ENCODE peak calls at places on chromosome 7, in eight cellular contexts. One of them, this sample, is unnamed.

GRCh38 chr7:89680161-89680560 is 474.1 kb upstream of the STEAP1 start:
- DNase-seq in heart left ventricle: no peak
- DNase-seq in NCI-H510A treated with DMSO at 0.1 percent for 48 hours: no peak
- DNase-seq in KBM-7: no peak
- DNase-seq in CD8-positive, alpha-beta memory T cell: no peak
- DNase-seq in iPS-NIHi11: no peak
- DNase-seq in activated CD4-positive, alpha-beta T cell treated with anti-CD3 and anti-CD28 coated beads, Interleukin-2, amount 10 ng/mL, durations not matched to agents 7 days and 5 days: no peak
- DNase-seq in EH: no peak
- DNase-seq in this sample: no peak

GRCh38 chr7:101891936-101892640 is 74.7 kb downstream of the CUX1 start:
- DNase-seq in heart left ventricle: no peak
- DNase-seq in NCI-H510A treated with DMSO at 0.1 percent for 48 hours: no peak
- DNase-seq in KBM-7: no peak
- DNase-seq in CD8-positive, alpha-beta memory T cell: no peak
- DNase-seq in iPS-NIHi11: no peak
- DNase-seq in activated CD4-positive, alpha-beta T cell treated with anti-CD3 and anti-CD28 coated beads, Interleukin-2, amount 10 ng/mL, durations not matched to agents 7 days and 5 days: no peak
- DNase-seq in EH: peak
- DNase-seq in this sample: no peak

GRCh38 chr7:139382439-139382838 is 22.7 kb downstream of the LUC7L2 start:
- DNase-seq in heart left ventricle: no peak
- DNase-seq in NCI-H510A treated with DMSO at 0.1 percent for 48 hours: no peak
- DNase-seq in KBM-7: no peak
- DNase-seq in CD8-positive, alpha-beta memory T cell: no peak
- DNase-seq in iPS-NIHi11: no peak
- DNase-seq in activated CD4-positive, alpha-beta T cell treated with anti-CD3 and anti-CD28 coated beads, Interleukin-2, amount 10 ng/mL, durations not matched to agents 7 days and 5 days: no peak
- DNase-seq in EH: no peak
- DNase-seq in this sample: no peak

GRCh38 chr7:139490130-139490529 is 6.7 kb upstream of the KLRG2 start:
- DNase-seq in heart left ventricle: no peak
- DNase-seq in NCI-H510A treated with DMSO at 0.1 percent for 48 hours: peak
- DNase-seq in KBM-7: no peak
- DNase-seq in CD8-positive, alpha-beta memory T cell: no peak
- DNase-seq in iPS-NIHi11: no peak
- DNase-seq in activated CD4-positive, alpha-beta T cell treated with anti-CD3 and anti-CD28 coated beads, Interleukin-2, amount 10 ng/mL, durations not matched to agents 7 days and 5 days: no peak
- DNase-seq in EH: no peak
- DNase-seq in this sample: no peak

GRCh38 chr7:51376420-51377092 is 59.9 kb upstream of the COBL start:
- DNase-seq in heart left ventricle: no peak
- DNase-seq in NCI-H510A treated with DMSO at 0.1 percent for 48 hours: peak
- DNase-seq in KBM-7: no peak
- DNase-seq in CD8-positive, alpha-beta memory T cell: no peak
- DNase-seq in iPS-NIHi11: no peak
- DNase-seq in activated CD4-positive, alpha-beta T cell treated with anti-CD3 and anti-CD28 coated beads, Interleukin-2, amount 10 ng/mL, durations not matched to agents 7 days and 5 days: no peak
- DNase-seq in EH: peak
- DNase-seq in this sample: no peak

GRCh38 chr7:41107330-41107937 is 595.5 kb downstream of the INHBA start:
- DNase-seq in heart left ventricle: no peak
- DNase-seq in NCI-H510A treated with DMSO at 0.1 percent for 48 hours: no peak
- DNase-seq in KBM-7: no peak
- DNase-seq in CD8-positive, alpha-beta memory T cell: no peak
- DNase-seq in iPS-NIHi11: peak
- DNase-seq in activated CD4-positive, alpha-beta T cell treated with anti-CD3 and anti-CD28 coated beads, Interleukin-2, amount 10 ng/mL, durations not matched to agents 7 days and 5 days: no peak
- DNase-seq in EH: peak
- DNase-seq in this sample: peak

GRCh38 chr7:46003896-46004875 is 83.1 kb upstream of the IGFBP3 start:
- DNase-seq in heart left ventricle: no peak
- DNase-seq in NCI-H510A treated with DMSO at 0.1 percent for 48 hours: no peak
- DNase-seq in KBM-7: no peak
- DNase-seq in CD8-positive, alpha-beta memory T cell: no peak
- DNase-seq in iPS-NIHi11: no peak
- DNase-seq in activated CD4-positive, alpha-beta T cell treated with anti-CD3 and anti-CD28 coated beads, Interleukin-2, amount 10 ng/mL, durations not matched to agents 7 days and 5 days: no peak
- DNase-seq in EH: peak
- DNase-seq in this sample: no peak

GRCh38 chr7:148585399-148585798 is 5.2 kb upstream of the C7orf33 start:
- DNase-seq in heart left ventricle: no peak
- DNase-seq in NCI-H510A treated with DMSO at 0.1 percent for 48 hours: no peak
- DNase-seq in KBM-7: no peak
- DNase-seq in CD8-positive, alpha-beta memory T cell: no peak
- DNase-seq in iPS-NIHi11: no peak
- DNase-seq in activated CD4-positive, alpha-beta T cell treated with anti-CD3 and anti-CD28 coated beads, Interleukin-2, amount 10 ng/mL, durations not matched to agents 7 days and 5 days: no peak
- DNase-seq in EH: no peak
- DNase-seq in this sample: no peak

GRCh38 chr7:33392143-33392542 is 262.8 kb downstream of the BBS9 start:
- DNase-seq in heart left ventricle: no peak
- DNase-seq in NCI-H510A treated with DMSO at 0.1 percent for 48 hours: peak
- DNase-seq in KBM-7: no peak
- DNase-seq in CD8-positive, alpha-beta memory T cell: no peak
- DNase-seq in iPS-NIHi11: no peak
- DNase-seq in activated CD4-positive, alpha-beta T cell treated with anti-CD3 and anti-CD28 coated beads, Interleukin-2, amount 10 ng/mL, durations not matched to agents 7 days and 5 days: no peak
- DNase-seq in EH: no peak
- DNase-seq in this sample: no peak

GRCh38 chr7:132750530-132751281 is 174.4 kb upstream of the PLXNA4 start:
- DNase-seq in heart left ventricle: no peak
- DNase-seq in NCI-H510A treated with DMSO at 0.1 percent for 48 hours: no peak
- DNase-seq in KBM-7: no peak
- DNase-seq in CD8-positive, alpha-beta memory T cell: no peak
- DNase-seq in iPS-NIHi11: no peak
- DNase-seq in activated CD4-positive, alpha-beta T cell treated with anti-CD3 and anti-CD28 coated beads, Interleukin-2, amount 10 ng/mL, durations not matched to agents 7 days and 5 days: no peak
- DNase-seq in EH: no peak
- DNase-seq in this sample: no peak

GRCh38 chr7:130936202-130936931 is 202.4 kb upstream of the KLF14 start:
- DNase-seq in heart left ventricle: no peak
- DNase-seq in NCI-H510A treated with DMSO at 0.1 percent for 48 hours: no peak
- DNase-seq in KBM-7: no peak
- DNase-seq in CD8-positive, alpha-beta memory T cell: no peak
- DNase-seq in iPS-NIHi11: no peak
- DNase-seq in activated CD4-positive, alpha-beta T cell treated with anti-CD3 and anti-CD28 coated beads, Interleukin-2, amount 10 ng/mL, durations not matched to agents 7 days and 5 days: no peak
- DNase-seq in EH: no peak
- DNase-seq in this sample: no peak

GRCh38 chr7:123271231-123271630 is 71.5 kb upstream of the SLC13A1 start:
- DNase-seq in heart left ventricle: no peak
- DNase-seq in NCI-H510A treated with DMSO at 0.1 percent for 48 hours: no peak
- DNase-seq in KBM-7: no peak
- DNase-seq in CD8-positive, alpha-beta memory T cell: no peak
- DNase-seq in iPS-NIHi11: no peak
- DNase-seq in activated CD4-positive, alpha-beta T cell treated with anti-CD3 and anti-CD28 coated beads, Interleukin-2, amount 10 ng/mL, durations not matched to agents 7 days and 5 days: no peak
- DNase-seq in EH: no peak
- DNase-seq in this sample: no peak

This sample was measured in uterus.